ENCODE peak calls at places on chromosomes 13 and 19, in six cellular contexts. B, Z, S, K, I and N are unnamed samples. For H3K9me3 and H3K27me3, the result is how much of the 10 kb centered on the place peaks cover.

GRCh38 chr19:56838930-56839664 is 1.4 kb downstream of the PEG3 start:
- DNase-seq in I (no peak), B (peak), Z (peak), S (no peak), K (peak), N (no peak)

GRCh38 chr13:62040806-62041205 is 625.2 kb upstream of the PCDH20 start:
- DNase-seq in I (no peak), Z (no peak), K (no peak), S (no peak), B (no peak), N (no peak)

GRCh38 chr19:40933025-40933424 is 51.0 kb upstream of the CYP2A7 start:
- DNase-seq in B (no peak), Z (no peak), S (peak), I (no peak), K (no peak), N (peak)

GRCh38 chr13:67228909-67229308 is 1.2 kb downstream of the PCDH9 start:
- DNase-seq in S (no peak), Z (no peak), K (no peak), B (no peak), I (peak), N (no peak)

GRCh38 chr13:111526922-111527321 is 206.5 kb downstream of the TEX29 start:
- DNase-seq in Z (no peak), I (no peak), K (no peak), B (no peak), S (no peak), N (no peak)

GRCh38 chr13:110886475-110887241 is 28.2 kb downstream of the ANKRD10 start:
- DNase-seq in K (no peak), Z (no peak), S (no peak), B (no peak), I (no peak), N (no peak)

GRCh38 chr19:34667349-34668076 is 9.4 kb downstream of the SCGB2B2 start:
- DNase-seq in Z (no peak), S (no peak), K (no peak), I (peak), B (no peak), N (peak)

GRCh38 chr19:8137425-8137824 is 12.0 kb downstream of the FBN3 start:
- DNase-seq in S (no peak), Z (no peak), B (no peak), K (no peak), I (no peak), N (peak)

GRCh38 chr19:12965017-12965811 is 4.2 kb upstream of the DAND5 start:
- DNase-seq in K (peak), I (peak), S (peak), Z (peak), B (peak), N (peak)

GRCh38 chr13:50529154-50529882 is 314.2 kb downstream of the DLEU7 start:
- DNase-seq in B (peak), S (no peak), K (peak), Z (peak), I (peak), N (no peak)

GRCh38 chr19:16856091-16856490 is 26.9 kb downstream of the SIN3B start:
- DNase-seq in S (no peak), I (no peak), B (no peak), K (no peak), Z (no peak), N (no peak)

GRCh38 chr19:12785431-12786011 is 5.8 kb upstream of the JUNB start:
- DNase-seq in I (no peak), B (peak), Z (no peak), S (no peak), K (no peak), N (no peak)

GRCh38 chr13:113948034-113948742 is 25.7 kb downstream of the C13orf46 start:
- DNase-seq in Z (no peak), S (no peak), B (no peak), K (no peak), I (no peak), N (no peak)

GRCh38 chr13:29925457-29925856 is 75.0 kb upstream of the UBL3 start:
- DNase-seq in Z (peak), K (peak), I (peak), B (peak), S (no peak), N (peak)

GRCh38 chr13:31930901-31931522 is 100.6 kb upstream of the FRY start:
- DNase-seq in B (no peak), S (peak), Z (no peak), K (no peak), I (no peak), N (peak)

GRCh38 chr19:12837225-12837624 is 1.1 kb upstream of the MAST1 start:
- DNase-seq in S (no peak), Z (no peak), B (no peak), I (no peak), K (no peak), N (no peak)

GRCh38 chr19:31125071-31125470 is 224.2 kb downstream of the TSHZ3 start:
- DNase-seq in K (no peak), Z (no peak), B (no peak), I (no peak), S (no peak), N (no peak)

GRCh38 chr19:9353011-9353410 is 9.8 kb upstream of the ZNF177 start:
- DNase-seq in Z (no peak), K (no peak), B (no peak), I (no peak), S (no peak), N (no peak)
- H3K9me3 ChIP-seq in Z (half or more), K (half or more), B (half or more), I (under half), S (under half), N (under half)

GRCh38 chr19:1318678-1319471 is 33.2 kb downstream of the EFNA2 start:
- DNase-seq in I (no peak), B (no peak), K (no peak), S (peak), Z (no peak), N (no peak)
- H3K27me3 ChIP-seq in I (under half), B (half or more), K (half or more), S (under half), Z (half or more), N (under half)

GRCh38 chr13:41345165-41345920 is 34.3 kb downstream of the NAA16 start:
- DNase-seq in I (no peak), B (no peak), S (no peak), Z (no peak), K (no peak), N (no peak)
- H3K9me3 ChIP-seq in I (under half), B (under half), S (under half), Z (under half), K (under half), N (under half)

DNA sequence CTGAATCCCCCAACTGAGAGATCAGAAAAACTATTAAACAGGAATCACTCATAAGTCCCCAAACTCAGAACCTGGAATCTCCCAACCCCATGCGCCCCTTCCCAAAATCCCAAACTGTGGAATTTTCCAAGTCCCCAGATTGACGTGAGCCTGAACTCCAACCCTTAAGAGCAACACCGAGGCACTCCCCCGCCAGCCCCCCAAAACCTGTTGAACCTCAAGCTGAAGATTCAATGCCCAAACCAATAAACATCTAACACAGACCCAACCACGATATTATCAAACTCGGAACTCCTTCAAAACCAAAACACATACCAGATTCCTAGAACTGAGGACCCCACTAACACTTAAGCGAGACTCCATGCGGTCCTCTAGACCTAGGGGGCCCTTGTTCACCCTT is 589 bp downstream of the IZUMO1 start:
- DNase-seq in Z (no peak), K (no peak), S (no peak), I (no peak), B (no peak), N (no peak)
- H3K27me3 ChIP-seq in Z (under half), K (under half), S (under half), I (under half), B (under half), N (under half)